ENCODE peak calls at places on chromosomes 2 and 18, in six cellular contexts. Q, Y, T, Z, X and N are unnamed samples.

GRCh38 chr2:17620280-17620679 is 79.8 kb downstream of the VSNL1 start:
- DNase-seq in Q (peak; percentile 67), X (no peak), T (no peak), Y (no peak), Z (no peak), N (no peak)

GRCh38 chr2:58448065-58448507 is 207.0 kb upstream of the FANCL start:
- DNase-seq in T (no peak), X (no peak), Y (peak; percentile 35), Q (peak; percentile 84), Z (peak; percentile 39), N (no peak)

GRCh38 chr2:237590272-237591020 is at the start of gene RAB17:
- DNase-seq in T (no peak), Q (no peak), Z (peak; percentile 91), Y (no peak), X (no peak), N (no peak)

GRCh38 chr2:98350411-98350810 is 4.2 kb downstream of the CNGA3 start:
- DNase-seq in Y (no peak), Q (no peak), Z (no peak), X (no peak), T (no peak), N (no peak)

GRCh38 chr18:73980289-73980979 is 167.2 kb downstream of the FBXO15 start:
- DNase-seq in Y (no peak), Q (peak; percentile 56), T (no peak), X (no peak), Z (no peak), N (no peak)

GRCh38 chr2:88729061-88729745 is 37.7 kb downstream of the RPIA start:
- DNase-seq in Q (no peak), Y (no peak), Z (no peak), T (no peak), X (no peak), N (no peak)

GRCh38 chr18:23943104-23943503 is 71.5 kb upstream of the TTC39C start:
- DNase-seq in T (no peak), Q (no peak), X (no peak), Y (no peak), Z (no peak), N (no peak)

GRCh38 chr18:58977223-58977622 is 112.5 kb downstream of the ZNF532 start:
- DNase-seq in X (no peak), T (no peak), Y (no peak), Z (no peak), Q (no peak), N (no peak)

GRCh38 chr2:8697190-8697589 is 15.3 kb downstream of the ID2 start:
- DNase-seq in Z (no peak), Y (no peak), T (no peak), Q (no peak), X (no peak), N (no peak)

GRCh38 chr18:47677952-47678351 is 252.5 kb downstream of the SMAD2 start:
- DNase-seq in Q (no peak), Y (no peak), X (no peak), Z (no peak), T (no peak), N (no peak)

GRCh38 chr18:10226971-10227370 is 227.5 kb upstream of the APCDD1 start:
- DNase-seq in Z (no peak), Y (no peak), Q (no peak), X (no peak), T (no peak), N (no peak)

GRCh38 chr2:69616755-69617154 is 26.8 kb downstream of the AAK1 start:
- DNase-seq in X (no peak), T (no peak), Z (no peak), Y (no peak), Q (no peak), N (no peak)

GRCh38 chr18:63195410-63196159 is 124.0 kb downstream of the BCL2 start:
- DNase-seq in X (no peak), Z (no peak), Y (no peak), Q (no peak), T (no peak), N (no peak)

GRCh38 chr2:8514748-8515389 is 167.0 kb upstream of the ID2 start:
- DNase-seq in T (no peak), Q (no peak), Z (no peak), Y (no peak), X (no peak), N (no peak)

GRCh38 chr2:126300348-126300747 is 355.6 kb upstream of the GYPC start:
- DNase-seq in Y (no peak), Q (no peak), X (no peak), Z (no peak), T (no peak), N (no peak)

GRCh38 chr2:215754546-215754945 is 258.8 kb downstream of the MREG start:
- DNase-seq in X (no peak), T (no peak), Y (no peak), Z (no peak), Q (no peak), N (no peak)

GRCh38 chr2:37020212-37020886 is 54.0 kb upstream of the STRN start:
- DNase-seq in Y (peak; percentile 74), Z (peak; percentile 78), Q (peak; percentile 91), T (peak; percentile 78), X (no peak), N (peak; percentile 52)

GRCh38 chr18:75211721-75212625 is 1.4 kb downstream of the TSHZ1 start:
- DNase-seq in Z (peak; percentile 54), Y (peak; percentile 45), X (no peak), T (no peak), Q (peak; percentile 77), N (no peak)

GRCh38 chr18:805008-805754 is 6.9 kb downstream of the YES1 start:
- DNase-seq in X (no peak), Q (no peak), Y (no peak), Z (no peak), T (no peak), N (no peak)

GRCh38 chr2:233823731-233824121 is 30.6 kb downstream of the HJURP start:
- DNase-seq in Z (no peak), Y (no peak), T (peak; percentile 53), Q (no peak), X (peak; percentile 60), N (no peak)

GRCh38 chr2:232455426-232456255 is at the start of gene ALPI:
- DNase-seq in T (no peak), Z (no peak), Q (no peak), X (peak; percentile 40), Y (no peak), N (no peak)

GRCh38 chr2:171319164-171319810 is 114.5 kb downstream of the METTL8 start:
- DNase-seq in Z (no peak), T (no peak), Y (no peak), X (no peak), Q (no peak), N (no peak)

GRCh38 chr2:55771612-55772011 is 78.0 kb upstream of the PNPT1 start:
- DNase-seq in X (no peak), Q (no peak), T (no peak), Z (no peak), Y (no peak), N (no peak)

GRCh38 chr2:113173563-113174368 is at the start of gene PSD4:
- DNase-seq in T (no peak), X (peak; percentile 69), Z (peak; percentile 58), Y (no peak), Q (peak; percentile 33), N (no peak)

GRCh38 chr2:224058048-224058775 is 19.1 kb upstream of the SERPINE2 start:
- DNase-seq in T (no peak), Z (no peak), Y (no peak), Q (no peak), X (no peak), N (no peak)

GRCh38 chr2:159053186-159054031 is 85.0 kb downstream of the TANC1 start:
- DNase-seq in T (no peak), Q (no peak), X (no peak), Z (no peak), Y (no peak), N (no peak)

GRCh38 chr2:96264656-96265348 is 995 bp downstream of the TMEM127 start:
- DNase-seq in X (no peak), Q (peak; percentile 39), Y (no peak), T (no peak), Z (peak; percentile 43), N (no peak)

GRCh38 chr2:65261676-65262075 is 34.0 kb downstream of the ACTR2 start:
- DNase-seq in Y (no peak), X (no peak), T (no peak), Q (no peak), Z (no peak), N (no peak)

GRCh38 chr2:149134335-149134923 is 95.9 kb downstream of the LYPD6B start:
- DNase-seq in Y (no peak), X (no peak), Z (no peak), T (no peak), Q (no peak), N (no peak)
- H3K4me3 ChIP-seq in Y (no peak overlapping the region), X (no peak overlapping the region), Z (no peak overlapping the region), T (no peak overlapping the region), Q (no peak overlapping the region), N (no peak overlapping the region)

GRCh38 chr2:176873403-176873802 is 339.2 kb upstream of the HNRNPA3 start:
- DNase-seq in X (no peak), Q (no peak), T (no peak), Y (no peak), Z (no peak), N (no peak)

GRCh38 chr2:176876493-176877103 is 336.0 kb upstream of the HNRNPA3 start:
- DNase-seq in T (no peak), X (no peak), Z (no peak), Q (no peak), Y (no peak), N (no peak)

GRCh38 chr2:176872406-176872805 is 340.2 kb upstream of the HNRNPA3 start:
- DNase-seq in T (no peak), X (no peak), Q (no peak), Z (no peak), Y (no peak), N (no peak)
- H3K4me3 ChIP-seq in T (no peak overlapping the region), X (no peak overlapping the region), Q (no peak overlapping the region), Z (no peak overlapping the region), Y (no peak overlapping the region), N (no peak overlapping the region)

GRCh38 chr2:46814160-46814559 is 101.4 kb downstream of the MCFD2 start:
- DNase-seq in X (peak; percentile 94), Z (no peak), T (peak; percentile 85), Y (peak; percentile 80), Q (peak; percentile 84), N (peak; percentile 76)
- H3K4me3 ChIP-seq in X (no peak overlapping the region), Z (no peak overlapping the region), T (peak overlapping the region; percentile 0), Y (no peak overlapping the region), Q (no peak overlapping the region), N (no peak overlapping the region)

GRCh38 chr18:9104244-9104901 is 1.9 kb downstream of the NDUFV2 start:
- DNase-seq in Y (no peak), T (no peak), Q (no peak), Z (no peak), X (no peak), N (no peak)
- H3K4me3 ChIP-seq in Y (peak overlapping the region; percentile 64), T (peak overlapping the region; percentile 85), Q (peak overlapping the region; percentile 87), Z (no peak overlapping the region), X (peak overlapping the region; percentile 88), N (peak overlapping the region; percentile 89)